ENCODE peak calls at places on chromosomes 11 and 22, in six cellular contexts. W, Z, X, A, K and L are unnamed samples.

GRCh38 chr11:130179396-130180306 is 20.1 kb downstream of the ST14 start:
- DNase-seq in K (no peak), Z (no peak), A (no peak), X (no peak), W (no peak), L (no peak)

GRCh38 chr22:23178512-23179254 is 1.6 kb upstream of the BCR start:
- DNase-seq in Z (no peak), W (peak), K (peak), X (peak), A (peak), L (peak)

GRCh38 chr11:47786373-47786772 is 19.2 kb upstream of the FNBP4 start:
- DNase-seq in X (no peak), A (no peak), K (peak), W (no peak), Z (no peak), L (no peak)

GRCh38 chr11:986270-986951 is 50.1 kb downstream of the MUC6 start:
- DNase-seq in W (no peak), Z (no peak), X (no peak), A (no peak), K (no peak), L (no peak)

GRCh38 chr11:106031210-106031845 is 9.3 kb upstream of the MSANTD4 start:
- DNase-seq in W (peak), Z (no peak), A (no peak), X (no peak), K (no peak), L (no peak)

GRCh38 chr11:33687733-33688479 is 12.7 kb downstream of the C11orf91 start:
- DNase-seq in K (peak), X (peak), A (peak), W (peak), Z (peak), L (peak)

GRCh38 chr22:32142600-32142999 is 16.5 kb downstream of the C22orf42 start:
- DNase-seq in A (no peak), Z (no peak), K (no peak), W (no peak), X (no peak), L (no peak)

GRCh38 chr22:30408388-30409101 is 11.7 kb downstream of the SEC14L2 start:
- DNase-seq in Z (peak), K (peak), W (peak), A (peak), X (no peak), L (no peak)

GRCh38 chr11:24078056-24078455 is 418.8 kb upstream of the LUZP2 start:
- DNase-seq in A (no peak), Z (no peak), K (no peak), X (no peak), W (no peak), L (no peak)

GRCh38 chr11:96123301-96123700 is 199.4 kb upstream of the MTMR2 start:
- DNase-seq in Z (no peak), K (no peak), X (no peak), W (no peak), A (no peak), L (no peak)

GRCh38 chr11:12330491-12331231 is 46.7 kb upstream of the PARVA start:
- DNase-seq in X (no peak), K (no peak), A (no peak), Z (no peak), W (no peak), L (no peak)

GRCh38 chr11:94134651-94135512 is 6.2 kb downstream of the PANX1 start:
- DNase-seq in W (peak), Z (no peak), K (peak), X (no peak), A (peak), L (no peak)

GRCh38 chr11:76152086-76152658 is 54.1 kb downstream of the WNT11 start:
- DNase-seq in Z (peak), W (peak), K (peak), A (peak), X (peak), L (peak)

GRCh38 chr11:1458340-1459218 is 28.0 kb downstream of the MOB2 start:
- DNase-seq in Z (no peak), X (peak), K (peak), W (no peak), A (peak), L (no peak)

GRCh38 chr22:42078469-42079318 is 806 bp upstream of the SMDT1 start:
- DNase-seq in K (no peak), A (no peak), W (peak), Z (no peak), X (no peak), L (no peak)

GRCh38 chr11:78825531-78825930 is 250.9 kb upstream of the NARS2 start:
- DNase-seq in X (no peak), A (no peak), W (no peak), K (no peak), Z (no peak), L (no peak)

GRCh38 chr11:61505640-61506155 is 2.9 kb upstream of the LRRC10B start:
- DNase-seq in A (no peak), Z (no peak), K (no peak), X (no peak), W (no peak), L (no peak)

GRCh38 chr11:10899542-10899830 is 41.6 kb upstream of the ZBED5 start:
- DNase-seq in A (peak), Z (no peak), X (no peak), W (no peak), K (peak), L (no peak)

GRCh38 chr11:9385288-9385902 is 943 bp downstream of the IPO7 start:
- DNase-seq in A (peak), X (peak), K (peak), Z (peak), W (no peak), L (no peak)

GRCh38 chr11:133840479-133840941 is 4.8 kb downstream of the SPATA19 start:
- DNase-seq in Z (no peak), W (no peak), X (no peak), A (no peak), K (no peak), L (no peak)

GRCh38 chr11:45658292-45658991 is 7.0 kb downstream of the CHST1 start:
- DNase-seq in K (peak), Z (peak), A (peak), W (peak), X (no peak), L (no peak)

GRCh38 chr22:44307509-44308169 is 5.1 kb downstream of the SHISAL1 start:
- DNase-seq in Z (no peak), W (no peak), X (no peak), K (no peak), A (no peak), L (no peak)

GRCh38 chr11:34250732-34251639 is 106.8 kb downstream of the ABTB2 start:
- DNase-seq in A (peak), Z (no peak), W (peak), K (peak), X (peak), L (peak)

GRCh38 chr11:73047773-73048371 is 94.2 kb downstream of the FCHSD2 start:
- DNase-seq in K (no peak), W (peak), Z (no peak), A (no peak), X (no peak), L (no peak)

GRCh38 chr11:69005631-69006368 is 7.2 kb downstream of the MRGPRF start:
- DNase-seq in Z (no peak), W (no peak), K (no peak), X (no peak), A (no peak), L (no peak)

GRCh38 chr11:87453531-87454089 is 415.9 kb downstream of the TMEM135 start:
- DNase-seq in A (no peak), K (no peak), X (no peak), W (no peak), Z (no peak), L (no peak)

GRCh38 chr11:27075192-27075591 is 34.6 kb downstream of the BBOX1 start:
- DNase-seq in Z (no peak), X (no peak), K (no peak), W (no peak), A (no peak), L (no peak)

GRCh38 chr11:96390403-96390830 is 604 bp downstream of the JRKL start:
- DNase-seq in W (peak), K (no peak), X (peak), Z (no peak), A (no peak), L (no peak)

GRCh38 chr11:61962213-61963015 is 5.0 kb downstream of the FTH1 start:
- DNase-seq in W (peak), Z (no peak), K (no peak), A (no peak), X (peak), L (no peak)

GRCh38 chr22:50119768-50120251 is 30.0 kb downstream of the MOV10L1 start:
- DNase-seq in X (no peak), Z (no peak), W (peak), A (no peak), K (no peak), L (no peak)

GRCh38 chr11:12079726-12080556 is 30.4 kb upstream of the MICAL2 start:
- DNase-seq in X (peak), A (no peak), W (peak), Z (peak), K (no peak), L (peak)

GRCh38 chr22:40512426-40513136 is 123.9 kb downstream of the MRTFA start:
- DNase-seq in A (no peak), Z (peak), W (no peak), K (no peak), X (peak), L (no peak)

GRCh38 chr11:101792814-101793213 is 122.0 kb upstream of the CEP126 start:
- DNase-seq in K (no peak), A (no peak), X (no peak), Z (no peak), W (no peak), L (no peak)

DNA sequence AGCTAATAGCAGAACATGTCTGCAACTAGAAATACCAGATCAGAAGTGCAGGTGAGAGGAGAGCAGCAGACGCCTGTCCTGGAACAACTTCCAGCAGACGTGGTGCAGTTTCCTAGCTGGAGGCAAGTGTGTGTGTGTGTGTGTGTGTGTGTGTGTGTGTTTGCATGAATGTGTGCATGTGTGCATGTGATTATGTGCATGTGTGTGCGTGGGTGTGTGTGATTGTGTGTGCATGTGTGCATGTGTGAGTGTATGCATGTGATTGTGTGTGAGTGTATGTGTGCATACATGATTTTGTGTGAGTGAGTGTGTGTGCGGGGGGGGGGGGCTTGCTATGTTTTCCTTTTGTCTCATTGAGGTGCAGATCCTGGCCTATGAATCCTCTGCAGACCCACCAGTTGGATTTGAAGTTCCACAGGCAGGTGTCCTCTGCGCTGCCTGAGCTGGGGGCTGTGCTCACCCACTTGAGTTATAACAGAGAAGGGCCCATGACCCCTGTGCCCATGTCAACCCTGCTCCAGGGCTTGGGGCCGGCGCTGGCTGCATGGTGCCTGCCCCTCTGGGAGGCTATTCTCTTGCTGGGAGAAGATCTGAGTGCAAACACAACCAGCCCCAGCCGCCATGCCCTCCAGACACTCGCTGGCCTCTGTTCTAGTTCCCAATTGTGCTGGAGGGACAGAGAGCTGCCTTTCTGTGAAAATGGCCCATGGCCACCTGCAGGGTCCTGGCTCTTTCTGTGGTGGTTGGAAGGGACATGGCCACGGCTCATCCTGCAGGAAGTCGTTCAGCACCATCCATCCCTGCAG is 821.3 kb downstream of the BRD1 start:
- DNase-seq in Z (no peak), W (no peak), A (no peak), X (no peak), K (no peak), L (no peak)
- TF ChIP-seq MAX in Z (no peak), W (no peak), A (no peak), X (no peak), K (no peak), L (no peak)

DNA sequence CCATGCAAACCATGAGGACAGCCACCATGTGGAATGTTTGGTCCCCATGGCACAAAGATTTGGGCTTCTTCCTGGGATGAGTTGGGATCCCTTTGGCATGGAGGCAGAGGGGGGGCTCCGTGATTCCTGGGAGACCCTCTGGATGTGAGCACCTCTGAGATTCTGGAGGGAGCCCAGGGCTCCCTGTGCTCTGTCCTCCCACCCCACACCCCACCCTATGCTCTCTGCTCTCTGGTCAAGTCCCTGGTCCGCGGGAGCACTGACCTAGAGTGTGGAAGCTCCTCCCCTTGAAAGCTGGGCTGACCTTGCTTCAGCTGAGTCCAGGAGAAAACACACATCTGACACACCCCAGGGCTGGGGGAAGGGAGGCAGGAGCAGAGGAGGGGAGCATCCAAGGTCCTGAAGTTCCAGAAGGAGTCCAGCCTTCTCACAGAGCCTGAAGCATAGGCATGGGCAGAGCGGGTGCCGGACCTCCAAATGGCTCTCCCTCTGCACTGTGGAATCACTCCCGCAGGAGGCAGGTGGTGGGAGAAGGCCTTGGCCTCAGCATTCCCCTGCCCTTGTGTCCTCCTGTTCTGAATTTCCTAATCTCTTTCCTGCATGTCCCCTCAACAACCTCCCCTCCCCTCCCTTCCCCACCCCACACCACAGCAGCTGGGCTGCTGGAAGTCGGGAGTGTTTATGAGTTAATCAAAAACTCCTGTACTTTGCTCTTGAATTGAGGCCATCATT is 25.7 kb upstream of the OAF start:
- DNase-seq in A (no peak), K (no peak), W (no peak), X (no peak), Z (peak), L (no peak)
- TF ChIP-seq POLR2A in A (no peak), K (no peak), W (no peak), X (no peak), Z (peak), L (no peak)

GRCh38 chr11:64887757-64888405 is 9.5 kb upstream of the EHD1 start:
- DNase-seq in Z (peak), A (peak), W (peak), X (peak), K (peak), L (peak)
- TF ChIP-seq MAX in Z (peak), A (peak), W (no peak), X (peak), K (no peak), L (no peak)

DNA sequence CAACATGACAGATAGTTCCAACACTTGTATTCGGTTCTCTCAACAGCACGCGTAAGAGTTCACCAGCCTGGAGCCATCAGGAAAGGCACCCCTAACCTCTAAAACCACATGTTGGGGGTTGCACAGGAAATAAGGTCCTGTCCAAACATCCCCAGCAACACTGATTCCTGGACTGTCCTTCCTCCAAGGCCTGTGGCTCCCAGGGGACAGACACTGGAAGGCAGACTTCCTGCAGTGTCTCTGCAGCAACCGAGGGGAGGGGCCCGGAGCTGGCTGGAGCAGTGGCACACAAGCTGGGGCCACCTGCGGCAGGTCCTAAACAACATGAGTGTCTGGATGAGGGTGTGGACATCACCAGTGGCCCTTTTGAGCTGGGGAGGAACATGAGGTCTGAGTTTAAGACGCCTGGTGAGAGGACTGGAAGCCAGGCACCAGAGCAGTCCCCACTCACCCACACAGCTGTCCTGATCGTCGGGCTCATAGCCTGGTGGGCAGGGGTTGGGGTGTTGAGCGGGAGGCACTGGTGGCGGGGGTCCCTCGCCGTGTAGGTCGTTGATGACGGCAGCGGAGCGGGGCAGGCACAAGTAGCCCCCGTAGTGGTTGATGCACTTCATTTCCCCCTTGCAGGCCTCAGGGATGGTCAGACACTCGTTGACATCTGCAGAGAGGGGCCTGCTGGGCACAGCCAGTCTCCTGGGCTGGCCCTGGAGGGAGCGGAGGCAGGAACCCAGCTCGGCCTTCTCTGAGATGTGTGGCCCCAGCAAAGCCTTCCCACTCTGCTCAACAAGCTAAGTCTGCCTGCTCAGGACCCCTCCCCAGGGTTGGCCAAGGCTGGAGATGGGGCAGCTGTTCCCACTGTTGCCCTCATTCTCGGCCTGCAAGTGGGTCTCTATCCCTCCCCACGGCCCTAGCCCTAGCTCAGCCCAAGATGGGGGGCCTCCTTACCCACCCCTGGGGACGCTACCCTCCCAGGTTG is 1.6 kb downstream of the EFEMP2 start:
- DNase-seq in A (peak), W (no peak), Z (no peak), K (no peak), X (no peak), L (no peak)
- TF ChIP-seq POLR2A in A (no peak), W (no peak), Z (no peak), K (no peak), X (no peak), L (no peak)

GRCh38 chr11:110377451-110377850 is 52.3 kb upstream of the FDX1 start:
- DNase-seq in X (no peak), Z (no peak), K (no peak), A (no peak), W (no peak), L (no peak)

GRCh38 chr11:110379261-110379660 is 50.5 kb upstream of the FDX1 start:
- DNase-seq in X (no peak), W (no peak), A (no peak), K (peak), Z (no peak), L (no peak)

GRCh38 chr11:110376711-110377324 is 52.9 kb upstream of the FDX1 start:
- DNase-seq in Z (peak), W (peak), A (peak), X (peak), K (peak), L (peak)

GRCh38 chr11:110379936-110380335 is 49.8 kb upstream of the FDX1 start:
- DNase-seq in A (no peak), Z (no peak), W (no peak), K (no peak), X (no peak), L (no peak)

DNA sequence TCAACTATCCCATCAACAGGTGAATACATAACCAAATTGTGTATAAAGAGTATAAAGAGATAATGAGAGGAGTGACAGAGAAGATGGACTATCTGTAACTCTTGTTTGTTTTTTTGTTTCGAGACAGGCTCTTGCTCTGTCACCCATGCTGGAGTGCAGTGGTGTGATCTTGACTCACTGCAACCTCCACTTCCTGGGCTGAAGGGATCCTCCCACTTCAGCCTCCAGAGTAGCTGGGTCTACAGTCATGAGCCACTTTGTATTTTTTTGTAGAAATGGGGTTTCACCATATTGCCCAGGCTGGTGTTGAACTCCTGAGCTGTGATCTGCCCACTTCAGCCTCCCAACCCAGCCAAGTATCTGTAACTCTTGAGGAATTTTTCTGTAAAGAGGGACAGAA is 48.5 kb upstream of the FDX1 start:
- DNase-seq in X (no peak), A (no peak), W (no peak), K (no peak), Z (no peak), L (no peak)
- TF ChIP-seq MAX in X (no peak), A (no peak), W (no peak), K (no peak), Z (no peak), L (no peak)

DNA sequence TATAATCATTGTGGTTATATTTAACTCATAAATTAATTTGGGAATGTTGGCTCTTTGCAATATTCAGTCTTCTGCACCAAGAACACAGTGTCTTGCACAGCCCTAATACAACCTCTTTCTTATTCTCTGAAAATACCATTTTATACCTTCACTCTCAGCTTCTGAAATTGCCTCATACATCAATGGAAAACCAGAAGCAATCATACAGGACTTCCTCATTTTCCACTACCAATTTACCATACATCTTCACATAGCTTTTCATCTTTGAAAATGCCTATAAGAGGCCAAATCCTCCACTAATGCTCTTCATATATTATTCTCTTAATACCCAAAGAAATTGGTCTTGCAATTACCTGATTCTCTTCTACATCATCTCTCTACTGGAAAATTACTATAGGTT is 4.3 kb upstream of the OR2AG1 start:
- DNase-seq in A (no peak), X (no peak), Z (no peak), K (no peak), W (no peak), L (no peak)
- TF ChIP-seq POLR2A in A (no peak), X (no peak), Z (no peak), K (no peak), W (no peak), L (no peak)